ENCODE peak calls at places on chromosomes 16 and 17, in four cellular contexts. T is astrocyte of the cerebellum, J is GOT3, X is uterus. F is an unnamed sample.

GRCh38 chr17:37493249-37494027 is 3.7 kb downstream of the DUSP14 start:
- DNase-seq in T (peak), J (no peak), X (no peak), F (no peak)

GRCh38 chr16:49592507-49593422 is 219.2 kb downstream of the C16orf78 start:
- DNase-seq in T (no peak), J (no peak), X (no peak), F (peak)

GRCh38 chr16:7364054-7364407 is 31.4 kb downstream of the RBFOX1 start:
- DNase-seq in T (no peak), J (no peak), X (no peak), F (no peak)

GRCh38 chr17:8226536-8227237 is 16.3 kb upstream of the AURKB start:
- DNase-seq in T (peak), J (peak), X (peak), F (peak)

GRCh38 chr17:5758651-5759050 is 174.3 kb upstream of the NLRP1 start:
- DNase-seq in T (no peak), J (no peak), X (no peak), F (peak)

GRCh38 chr16:13013043-13013442 is 111.6 kb downstream of the SHISA9 start:
- DNase-seq in T (no peak), J (no peak), X (no peak), F (no peak)

GRCh38 chr17:3710951-3711383 is 12.7 kb upstream of the HASPIN start:
- DNase-seq in T (no peak), J (no peak), X (no peak), F (no peak)

GRCh38 chr17:17141279-17141678 is 64.9 kb downstream of the PLD6 start:
- DNase-seq in T (no peak), J (no peak), X (no peak), F (no peak)

GRCh38 chr16:89905511-89906140 is 13.0 kb upstream of the MC1R start:
- DNase-seq in T (no peak), J (no peak), X (no peak), F (no peak)